ENCODE peak calls at places on chromosome 1, in eight cellular contexts. K is CD4-positive, CD25-positive, alpha-beta regulatory T cell; A is endodermal cell; F is CD8-positive, alpha-beta memory T cell; P is lower lobe of right lung; I is esophagus squamous epithelium; B is uterus; N is PC-9. R is an unnamed sample.

GRCh38 chr1:90824551-90824950 is 107.4 kb upstream of the BARHL2 start:
- DNase-seq in P (no peak), K (no peak), F (no peak), A (no peak), N (no peak), I (no peak), B (no peak), R (no peak)

GRCh38 chr1:230807029-230807428 is 59.8 kb downstream of the CAPN9 start:
- DNase-seq in N (no peak), F (no peak), K (no peak), B (no peak), P (no peak), I (no peak), A (peak; percentile 17), R (no peak)

GRCh38 chr1:93617670-93618488 is 63.8 kb downstream of the BCAR3 start:
- DNase-seq in K (no peak), B (no peak), P (no peak), A (peak; percentile 68), F (no peak), N (peak; percentile 31), I (no peak), R (no peak)

GRCh38 chr1:210072129-210072528 is 134.1 kb downstream of the SYT14 start:
- DNase-seq in B (no peak), K (no peak), A (no peak), F (no peak), N (no peak), P (no peak), I (no peak), R (no peak)

GRCh38 chr1:228164561-228165371 is 838 bp upstream of the IBA57 start:
- DNase-seq in N (no peak), F (no peak), B (peak; percentile 32), K (no peak), A (no peak), P (peak; percentile 61), I (no peak), R (no peak)

GRCh38 chr1:236282159-236282716 is 480 bp upstream of the ERO1B start:
- DNase-seq in A (no peak), I (no peak), B (no peak), F (no peak), P (no peak), N (no peak), K (no peak), R (peak; percentile 71)

GRCh38 chr1:92876351-92876750 is 44.5 kb downstream of the RPL5 start:
- DNase-seq in I (no peak), K (no peak), P (no peak), F (no peak), N (no peak), B (no peak), A (no peak), R (no peak)

GRCh38 chr1:231161711-231162299 is at the start of gene TRIM67:
- DNase-seq in K (no peak), A (no peak), B (no peak), F (no peak), I (no peak), N (no peak), P (no peak), R (no peak)

GRCh38 chr1:19557609-19558051 is 72.3 kb upstream of the CAPZB start:
- DNase-seq in P (no peak), F (no peak), A (no peak), N (no peak), K (no peak), I (no peak), B (no peak), R (no peak)

GRCh38 chr1:9577423-9577822 is 11.3 kb upstream of the TMEM201 start:
- DNase-seq in P (no peak), A (no peak), N (no peak), B (no peak), F (no peak), I (no peak), K (no peak), R (no peak)

GRCh38 chr1:97457446-97458089 is 463.3 kb downstream of the DPYD start:
- DNase-seq in F (no peak), N (no peak), P (no peak), I (no peak), K (no peak), A (no peak), B (no peak), R (no peak)

GRCh38 chr1:97464305-97464704 is 456.5 kb downstream of the DPYD start:
- DNase-seq in F (no peak), I (no peak), P (no peak), K (no peak), N (no peak), B (no peak), A (no peak), R (no peak)

GRCh38 chr1:97467445-97467844 is 453.4 kb downstream of the DPYD start:
- DNase-seq in A (no peak), I (no peak), F (no peak), P (no peak), B (no peak), N (no peak), K (no peak), R (no peak)

DNA sequence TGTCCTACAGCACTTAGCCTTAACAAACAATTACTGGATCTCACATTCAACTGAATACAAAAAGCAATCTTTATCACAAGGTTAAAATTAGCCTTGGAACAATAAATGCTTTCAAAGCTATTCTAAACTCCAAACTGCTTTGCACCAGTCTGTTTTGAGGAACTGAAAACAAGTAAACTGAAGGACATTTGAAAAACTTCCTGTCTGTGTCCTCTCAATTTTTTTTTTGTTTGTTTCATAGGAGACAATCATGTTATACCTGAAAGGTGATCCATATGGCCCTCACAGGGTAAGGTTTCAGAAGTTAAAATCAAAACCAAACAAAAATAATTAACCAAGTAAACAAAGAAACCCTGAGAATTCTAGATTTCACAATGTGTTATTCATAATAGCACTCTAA is 459.1 kb downstream of the DPYD start:
- DNase-seq in F (no peak), B (no peak), P (no peak), I (no peak), N (no peak), K (no peak), A (no peak), R (peak; percentile 72)
- H3K4me3 ChIP-seq in F (no peak overlapping the region), B (no peak overlapping the region), P (no peak overlapping the region), I (no peak overlapping the region), N (no peak overlapping the region), K (no peak overlapping the region), A (no peak overlapping the region), R (no peak overlapping the region)

GRCh38 chr1:243413431-243414151 is 157.8 kb downstream of the SDCCAG8 start:
- DNase-seq in K (peak; percentile 17), I (no peak), A (peak; percentile 86), P (no peak), B (no peak), N (no peak), F (no peak), R (peak; percentile 16)
- H3K4me3 ChIP-seq in K (peak overlapping the region; percentile 74), I (no peak overlapping the region), A (no peak overlapping the region), P (no peak overlapping the region), B (no peak overlapping the region), N (no peak overlapping the region), F (no peak overlapping the region), R (no peak overlapping the region)

DNA sequence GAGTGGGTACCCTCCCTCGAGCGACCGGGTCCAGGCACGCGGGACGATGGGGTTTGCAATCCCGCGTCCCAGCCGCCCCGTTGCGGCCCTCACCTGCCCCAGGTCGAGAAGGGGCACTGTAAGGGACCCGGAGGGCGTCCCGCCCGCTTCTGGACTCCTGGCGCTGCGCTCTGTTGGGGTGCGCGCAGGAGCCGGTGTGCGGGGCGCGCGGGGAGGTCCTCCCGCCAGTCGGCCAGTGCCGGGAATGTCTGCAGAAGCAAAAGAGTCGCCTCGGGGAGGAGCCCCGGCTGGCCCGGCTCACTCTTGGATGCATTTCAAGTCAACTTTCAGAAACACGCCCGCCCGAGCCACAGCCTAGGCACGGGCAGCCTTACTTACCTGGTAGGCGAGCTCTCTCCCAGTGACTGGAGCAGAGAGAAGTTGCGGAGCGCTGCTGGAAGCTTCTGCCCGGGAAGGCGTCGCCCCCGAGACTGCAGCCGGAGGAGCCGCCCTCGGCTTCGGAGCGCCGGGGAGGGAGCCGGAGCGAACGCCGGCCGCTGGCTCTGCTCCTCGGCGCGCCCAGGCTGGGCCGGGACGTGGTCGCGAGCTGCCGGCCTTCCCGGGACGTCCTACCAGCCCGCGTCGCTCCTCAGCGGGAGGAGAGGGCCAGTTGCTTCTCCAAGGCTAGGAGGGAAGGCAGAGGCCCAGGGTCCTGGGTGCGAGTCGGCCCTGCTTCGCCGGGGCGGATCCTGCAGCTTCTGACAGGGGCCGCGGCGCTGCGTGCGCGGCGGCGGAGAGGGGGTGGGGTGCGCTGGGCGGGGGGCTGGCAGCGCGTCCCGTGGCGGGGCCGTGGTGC is at the start of gene LMX1A:
- DNase-seq in P (peak; percentile 45), N (no peak), B (no peak), I (no peak), A (peak; percentile 84), F (no peak), K (no peak), R (no peak)
- H3K4me3 ChIP-seq in P (peak within 1 kb of the TSS; percentile 47), N (no peak within 1 kb of the TSS), B (peak within 1 kb of the TSS; percentile 31), I (peak within 1 kb of the TSS; percentile 47), A (peak within 1 kb of the TSS; percentile 78), F (no peak within 1 kb of the TSS), K (no peak within 1 kb of the TSS), R (no peak within 1 kb of the TSS)

DNA sequence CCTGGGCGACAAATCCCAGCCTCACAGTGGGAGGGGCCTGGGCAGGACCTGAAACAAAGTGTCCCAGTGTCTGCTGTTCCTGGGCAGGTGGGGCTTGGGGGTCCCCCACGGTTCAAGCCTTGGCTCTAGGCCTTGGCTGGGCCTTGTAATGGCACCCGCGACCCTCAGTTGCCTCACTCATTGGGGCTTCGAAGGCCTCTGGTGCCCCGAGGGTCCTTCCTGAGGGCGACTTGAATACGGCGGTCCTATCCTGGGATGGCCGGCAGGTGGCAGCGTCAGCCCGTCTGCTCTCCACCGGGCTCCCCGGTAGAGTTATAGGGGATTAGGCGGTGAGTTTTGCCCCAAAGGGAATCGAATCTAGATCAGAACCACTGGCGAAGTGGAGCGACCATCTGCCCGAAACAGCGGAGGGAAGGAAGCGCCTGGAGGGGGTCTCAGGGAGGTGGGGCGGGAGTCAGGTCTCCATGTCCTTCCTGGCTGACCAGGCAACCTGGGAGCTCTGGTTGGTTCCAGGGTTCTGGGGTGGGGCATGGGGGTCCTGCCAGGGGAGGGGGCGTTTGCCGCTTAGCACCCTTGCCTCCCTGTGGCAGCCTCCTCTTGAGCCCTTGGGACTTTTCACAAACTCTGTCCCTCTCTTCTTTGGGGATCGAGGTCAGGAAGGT is 2.1 kb upstream of the PEX10 start:
- DNase-seq in K (peak; percentile 80), B (peak; percentile 77), I (no peak), P (peak; percentile 83), A (peak; percentile 91), N (peak; percentile 70), F (peak; percentile 78), R (peak; percentile 84)
- H3K4me3 ChIP-seq in K (no peak overlapping the region), B (no peak overlapping the region), I (no peak overlapping the region), P (no peak overlapping the region), A (peak overlapping the region; percentile 53), N (peak overlapping the region; percentile 97), F (peak overlapping the region; percentile 78), R (peak overlapping the region; percentile 85)